ENCODE peak calls at places on chromosomes 3 and 15, in five cellular contexts. H is K562, Z is SK-N-SH, M is HepG2, T is GM12878. F is an unnamed sample.
A peak's percentile ranks its signal among the peaks of the same experiment; 100 is the strongest.

GRCh38 chr3:195005251-195005620 is 265.7 kb downstream of the XXYLT1 start:
- DNase-seq in H (no peak), Z (no peak), M (no peak), T (no peak), F (no peak)

GRCh38 chr3:24185738-24186384 is 240.8 kb downstream of the NR1D2 start:
- DNase-seq in H (peak; percentile 92), Z (peak; percentile 44), M (peak; percentile 26), T (no peak), F (peak; percentile 57)

GRCh38 chr3:132464066-132464465 is 46.8 kb downstream of the DNAJC13 start:
- DNase-seq in H (no peak), Z (no peak), M (no peak), T (no peak), F (peak; percentile 78)

GRCh38 chr3:20511863-20512262 is 325.9 kb upstream of the SGO1 start:
- DNase-seq in H (no peak), Z (peak; percentile 49), M (peak; percentile 43), T (no peak), F (peak; percentile 58)

GRCh38 chr15:33934896-33935295 is 33.4 kb upstream of the CHRM5 start:
- DNase-seq in H (no peak), Z (no peak), M (no peak), T (no peak), F (peak; percentile 16)

GRCh38 chr3:81741214-81741613 is 20.2 kb downstream of the GBE1 start:
- DNase-seq in H (no peak), Z (no peak), M (no peak), T (no peak), F (peak; percentile 73)

GRCh38 chr3:106299300-106300098 is 430.7 kb upstream of the CBLB start:
- DNase-seq in H (no peak), Z (no peak), M (no peak), T (peak; percentile 90), F (peak; percentile 32)

GRCh38 chr3:39870706-39871105 is 61.3 kb downstream of the MYRIP start:
- DNase-seq in H (no peak), Z (no peak), M (no peak), T (no peak), F (no peak)

GRCh38 chr15:94168250-94168649 is 63.1 kb upstream of the MCTP2 start:
- DNase-seq in H (peak; percentile 17), Z (no peak), M (peak; percentile 6), T (no peak), F (no peak)

GRCh38 chr3:48435223-48435595 is 4.7 kb downstream of the CCDC51 start:
- DNase-seq in H (no peak), Z (no peak), M (no peak), T (no peak), F (no peak)

GRCh38 chr3:187736418-187736871 is 8.8 kb downstream of the BCL6 start:
- DNase-seq in H (no peak), Z (no peak), M (no peak), T (no peak), F (peak; percentile 74)

GRCh38 chr15:71221417-71221816 is 106.1 kb downstream of the THSD4 start:
- DNase-seq in H (no peak), Z (no peak), M (no peak), T (no peak), F (no peak)

GRCh38 chr3:100402150-100402706 is 889 bp downstream of the LNP1 start:
- DNase-seq in H (no peak), Z (peak; percentile 25), M (no peak), T (no peak), F (peak; percentile 56)

GRCh38 chr15:98522127-98522526 is 126.2 kb upstream of the IGF1R start:
- DNase-seq in H (no peak), Z (no peak), M (no peak), T (no peak), F (no peak)

GRCh38 chr15:64695571-64695992 is 79.8 kb downstream of the RBPMS2 start:
- DNase-seq in H (peak; percentile 82), Z (peak; percentile 39), M (no peak), T (no peak), F (no peak)

GRCh38 chr15:94293411-94294402 is 62.3 kb downstream of the MCTP2 start:
- DNase-seq in H (no peak), Z (no peak), M (no peak), T (no peak), F (peak; percentile 28)

GRCh38 chr15:85976986-85977385 is 102.7 kb upstream of the AGBL1 start:
- DNase-seq in H (no peak), Z (no peak), M (no peak), T (no peak), F (no peak)

GRCh38 chr3:183500349-183500748 is 55.2 kb downstream of the KLHL6 start:
- DNase-seq in H (no peak), Z (no peak), M (no peak), T (no peak), F (no peak)

GRCh38 chr15:42611532-42611931 is 36.1 kb downstream of the STARD9 start:
- DNase-seq in H (no peak), Z (no peak), M (no peak), T (no peak), F (no peak)

GRCh38 chr3:40873456-40873855 is 325.8 kb upstream of the CTNNB1 start:
- DNase-seq in H (no peak), Z (no peak), M (no peak), T (no peak), F (no peak)

GRCh38 chr3:197209366-197210260 is 88.8 kb downstream of the DLG1 start:
- DNase-seq in H (no peak), Z (no peak), M (no peak), T (no peak), F (no peak)

GRCh38 chr3:188349276-188349962 is 195.5 kb downstream of the LPP start:
- DNase-seq in H (no peak), Z (no peak), M (no peak), T (no peak), F (no peak)

GRCh38 chr3:191141728-191142127 is 57.3 kb upstream of the OSTN start:
- DNase-seq in H (no peak), Z (no peak), M (no peak), T (no peak), F (peak; percentile 94)

GRCh38 chr3:117059054-117059989 is 349.7 kb downstream of the TUSC7 start:
- DNase-seq in H (peak; percentile 9), Z (peak; percentile 37), M (peak; percentile 10), T (no peak), F (peak; percentile 46)

GRCh38 chr3:67389176-67389575 is 265.2 kb downstream of the SUCLG2 start:
- DNase-seq in H (no peak), Z (no peak), M (no peak), T (peak; percentile 40), F (no peak)

GRCh38 chr3:150920236-150920635 is 15.0 kb upstream of the MINDY4B start:
- DNase-seq in H (no peak), Z (no peak), M (no peak), T (no peak), F (no peak)

GRCh38 chr3:102089904-102090492 is 240.7 kb downstream of the NFKBIZ start:
- DNase-seq in H (no peak), Z (no peak), M (no peak), T (no peak), F (peak; percentile 98)

GRCh38 chr3:42129014-42129953 is 38.1 kb downstream of the TRAK1 start:
- DNase-seq in H (no peak), Z (no peak), M (peak; percentile 47), T (no peak), F (peak; percentile 30)

GRCh38 chr3:46709147-46709654 is 8.0 kb downstream of the TMIE start:
- DNase-seq in H (no peak), Z (no peak), M (no peak), T (no peak), F (no peak)

GRCh38 chr3:46709721-46710120 is 7.9 kb downstream of the PRSS50 start:
- DNase-seq in H (no peak), Z (no peak), M (no peak), T (no peak), F (no peak)

GRCh38 chr3:46706771-46707582 is 5.8 kb downstream of the TMIE start:
- DNase-seq in H (no peak), Z (no peak), M (no peak), T (no peak), F (no peak)

GRCh38 chr3:46707601-46708011 is 6.4 kb downstream of the TMIE start:
- DNase-seq in H (no peak), Z (no peak), M (no peak), T (no peak), F (no peak)

GRCh38 chr3:46708401-46709146 is 7.4 kb downstream of the TMIE start:
- DNase-seq in H (no peak), Z (no peak), M (no peak), T (no peak), F (no peak)
- TF ChIP-seq SMC3 in H (no peak), Z (no peak), M (no peak), T (no peak), F (no peak)

DNA sequence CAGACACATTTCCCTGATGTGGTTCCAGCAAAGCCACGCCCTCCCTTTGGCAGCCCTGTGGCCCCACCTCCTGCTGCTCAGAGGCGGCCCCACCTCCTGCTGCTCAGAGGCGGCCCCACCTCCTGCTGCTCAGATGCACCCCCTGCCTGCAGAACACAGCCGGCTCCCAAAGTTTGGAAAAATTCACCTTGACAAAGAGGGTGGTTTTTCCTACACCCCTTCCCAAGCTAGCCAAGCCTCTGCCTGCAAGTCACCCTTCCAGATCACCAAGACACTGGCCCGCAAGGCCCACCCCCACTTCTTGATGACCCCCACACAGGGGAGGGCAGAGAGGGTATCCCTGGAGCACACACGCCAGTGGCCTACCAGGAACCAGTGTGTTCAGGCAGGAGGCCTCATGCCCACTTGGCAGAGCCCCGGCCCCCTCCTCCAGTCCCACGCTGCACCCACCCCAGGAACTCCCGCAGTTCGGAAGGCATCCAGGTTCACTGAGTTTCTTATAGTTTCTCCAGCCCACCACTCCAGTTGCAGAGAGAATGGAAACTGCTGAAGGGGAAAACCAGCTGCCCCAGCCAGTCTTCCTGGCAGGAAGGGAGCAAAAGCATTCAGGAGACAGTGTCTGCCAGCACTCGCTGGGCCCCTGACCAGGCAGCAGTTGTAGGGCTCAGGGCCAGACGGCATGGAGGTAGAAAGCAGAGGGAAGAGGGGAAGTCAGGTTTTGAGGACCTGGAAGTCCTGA is 2.3 kb upstream of the HAPLN3 start:
- DNase-seq in H (peak; percentile 83), Z (peak; percentile 88), M (peak; percentile 41), T (no peak), F (peak; percentile 71)
- H3K9ac ChIP-seq in H (no peak overlapping the region), Z (no peak overlapping the region), M (no peak overlapping the region), T (no peak overlapping the region), F (no peak overlapping the region)

GRCh38 chr3:123419850-123420292 is 29.0 kb downstream of the ADCY5 start:
- DNase-seq in H (no peak), Z (no peak), M (no peak), T (no peak), F (no peak)
- TF ChIP-seq SMC3 in H (no peak), Z (no peak), M (no peak), T (no peak), F (no peak)

GRCh38 chr3:14146381-14147062 is 21.7 kb downstream of the TMEM43 start:
- DNase-seq in H (no peak), Z (no peak), M (no peak), T (no peak), F (no peak)
- H3K9ac ChIP-seq in H (no peak overlapping the region), Z (no peak overlapping the region), M (no peak overlapping the region), T (no peak overlapping the region), F (no peak overlapping the region)

GRCh38 chr15:40242216-40242599 is 3.3 kb downstream of the PAK6 start:
- DNase-seq in H (no peak), Z (no peak), M (no peak), T (no peak), F (no peak)

GRCh38 chr15:40241305-40242215 is 2.7 kb downstream of the PAK6 start:
- DNase-seq in H (no peak), Z (no peak), M (no peak), T (no peak), F (no peak)

GRCh38 chr15:40242671-40243070 is 3.8 kb downstream of the PAK6 start:
- DNase-seq in H (no peak), Z (no peak), M (no peak), T (no peak), F (no peak)

GRCh38 chr15:40244961-40245523 is 6.2 kb downstream of the PAK6 start:
- DNase-seq in H (no peak), Z (no peak), M (peak; percentile 10), T (no peak), F (no peak)

GRCh38 chr15:40243126-40243810 is 4.4 kb downstream of the PAK6 start:
- DNase-seq in H (peak; percentile 59), Z (no peak), M (no peak), T (no peak), F (no peak)
- TF ChIP-seq SMC3 in H (no peak), Z (no peak), M (no peak), T (no peak), F (no peak)